ENCODE peak calls at places on chromosomes 2 and 18, in eight cellular contexts. P is GDM1; T is activated T-helper 1 cell treated with anti-CD3 and anti-CD28 coated beads, Interleukin-12 subunit alpha, Interleukin-12 subunit beta, Interleukin-2, Interleukin-4 antibody, amounts not matched to agents 30 ng/mL and 10 ng/mL and 1 ng/mL, durations not matched to agents 14 hours and 24 hours and 36 hours; D is GM04504; G is iPS-NIHi11; Y is amniotic stem cell; A is activated naive CD8-positive, alpha-beta T cell treated with anti-CD3 and anti-CD28 coated beads for 36 hours; F is choroid plexus epithelial cell. J is an unnamed sample.

GRCh38 chr2:55590810-55591440 is 26.5 kb downstream of the PPP4R3B start:
- DNase-seq in Y (peak), F (no peak), P (no peak), T (no peak), D (peak), G (no peak), A (no peak), J (no peak)

GRCh38 chr18:58580078-58580477 is 48.8 kb downstream of the ALPK2 start:
- DNase-seq in G (no peak), Y (no peak), A (no peak), T (no peak), D (no peak), P (no peak), F (peak), J (no peak)

GRCh38 chr18:429030-429429 is 71.5 kb downstream of the COLEC12 start:
- DNase-seq in A (no peak), F (no peak), G (no peak), D (no peak), Y (no peak), T (no peak), P (no peak), J (no peak)

GRCh38 chr18:13441731-13442130 is 223.2 kb downstream of the LDLRAD4 start:
- DNase-seq in Y (no peak), A (no peak), D (no peak), F (no peak), P (no peak), G (no peak), T (no peak), J (no peak)

GRCh38 chr2:134401789-134402188 is 147.9 kb downstream of the MGAT5 start:
- DNase-seq in F (no peak), P (no peak), G (no peak), D (no peak), T (no peak), Y (no peak), A (no peak), J (no peak)

GRCh38 chr18:1464444-1465217 is 560.0 kb downstream of the ADCYAP1 start:
- DNase-seq in G (no peak), T (no peak), D (no peak), A (no peak), F (no peak), P (no peak), Y (no peak), J (no peak)

GRCh38 chr2:71552861-71553301 is 99.5 kb downstream of the DYSF start:
- DNase-seq in G (no peak), A (no peak), F (no peak), P (no peak), D (no peak), Y (no peak), T (no peak), J (no peak)

GRCh38 chr2:133817680-133818566 is 249.7 kb upstream of the NCKAP5 start:
- DNase-seq in T (no peak), F (peak), D (peak), G (no peak), Y (peak), A (no peak), P (no peak), J (peak)

GRCh38 chr2:183010112-183010511 is 28.1 kb downstream of the NCKAP1 start:
- DNase-seq in A (no peak), T (no peak), G (peak), D (no peak), Y (no peak), F (peak), P (no peak), J (peak)

GRCh38 chr2:203730076-203730729 is 23.8 kb downstream of the CD28 start:
- DNase-seq in T (no peak), G (no peak), F (peak), Y (no peak), P (no peak), D (no peak), A (no peak), J (peak)

GRCh38 chr18:2846241-2846637 is 567 bp upstream of the EMILIN2 start:
- DNase-seq in D (no peak), Y (no peak), A (peak), P (no peak), G (peak), F (peak), T (no peak), J (no peak)

GRCh38 chr2:45699032-45699658 is 47.7 kb downstream of the PRKCE start:
- DNase-seq in T (no peak), A (no peak), F (peak), G (no peak), P (no peak), Y (peak), D (peak), J (peak)

GRCh38 chr2:129877289-129877741 is 102.2 kb upstream of the RAB6C start:
- DNase-seq in D (peak), F (peak), A (peak), T (peak), P (peak), Y (peak), G (peak), J (peak)

GRCh38 chr2:37274354-37274965 is 43.0 kb downstream of the NDUFAF7 start:
- DNase-seq in G (no peak), A (no peak), P (no peak), F (peak), Y (no peak), D (no peak), T (no peak), J (no peak)

GRCh38 chr18:47163241-47163640 is 12.9 kb downstream of the IER3IP1 start:
- DNase-seq in G (no peak), D (no peak), A (peak), P (no peak), Y (no peak), T (no peak), F (peak), J (no peak)

GRCh38 chr2:199303814-199304213 is 153.9 kb downstream of the SATB2 start:
- DNase-seq in Y (peak), G (no peak), T (no peak), A (no peak), F (peak), D (peak), P (no peak), J (peak)

GRCh38 chr2:126717928-126718327 is 62.0 kb downstream of the GYPC start:
- DNase-seq in Y (no peak), T (no peak), P (no peak), A (no peak), G (no peak), F (no peak), D (no peak), J (no peak)

GRCh38 chr2:3728104-3729054 is 25.0 kb downstream of the DCDC2C start:
- DNase-seq in T (no peak), D (no peak), A (no peak), G (peak), Y (peak), F (peak), P (peak), J (peak)

GRCh38 chr2:61262699-61263098 is 100.7 kb downstream of the C2orf74 start:
- DNase-seq in D (no peak), F (peak), Y (no peak), P (no peak), G (no peak), T (no peak), A (no peak), J (no peak)

GRCh38 chr2:193847140-193847539 is 1652.4 kb upstream of the TMEFF2 start:
- DNase-seq in Y (no peak), T (no peak), D (peak), F (peak), G (no peak), P (no peak), A (no peak), J (no peak)

GRCh38 chr18:55381277-55381676 is 206.7 kb downstream of the TCF4 start:
- DNase-seq in A (no peak), D (peak), F (peak), P (no peak), Y (no peak), T (no peak), G (no peak), J (peak)

GRCh38 chr2:20025065-20025786 is 12.8 kb upstream of the MATN3 start:
- DNase-seq in F (no peak), G (no peak), A (no peak), P (no peak), T (no peak), D (peak), Y (no peak), J (no peak)

GRCh38 chr2:150143087-150143536 is 344.4 kb downstream of the RND3 start:
- DNase-seq in T (no peak), F (peak), Y (peak), A (no peak), G (no peak), D (no peak), P (no peak), J (no peak)

GRCh38 chr18:53747761-53748160 is 476.7 kb downstream of the MBD2 start:
- DNase-seq in G (no peak), A (no peak), T (no peak), Y (no peak), D (no peak), F (no peak), P (no peak), J (no peak)

GRCh38 chr2:79782540-79782939 is 269.7 kb downstream of the CTNNA2 start:
- DNase-seq in A (no peak), D (no peak), T (no peak), G (peak), F (no peak), P (no peak), Y (no peak), J (no peak)

GRCh38 chr2:152637251-152637650 is 80.0 kb downstream of the PRPF40A start:
- DNase-seq in G (no peak), T (no peak), F (peak), Y (no peak), P (no peak), A (no peak), D (no peak), J (no peak)